ENCODE peak calls at places on chromosomes 7 and 10, in five cellular contexts. A is BE2C; Q is stimulated activated CD4-positive, alpha-beta T cell treated with anti-CD3 and anti-CD28 coated beads, Interleukin-15, amount 100 ng/mL, for 1 hour; N is activated gamma-delta T cell treated with anti-CD3 and anti-CD28 coated beads, Interleukin-2, amount 50 U/mL, for 16 hours; F is stimulated activated CD8-positive, alpha-beta memory T cell treated with anti-CD3 and anti-CD28 coated beads, Interleukin-7, amount 100 ng/mL, for 48 hours. P is an unnamed sample.
A peak's percentile ranks its signal among the peaks of the same experiment; 100 is the strongest.

GRCh38 chr10:42475168-42476098 is 162.9 kb downstream of the ZNF33B start:
- DNase-seq in A (peak; percentile 79), Q (no peak), N (no peak), F (no peak), P (peak; percentile 50)

GRCh38 chr10:56537984-56538383 is 176.9 kb upstream of the ZWINT start:
- DNase-seq in A (no peak), Q (no peak), N (no peak), F (no peak), P (no peak)

GRCh38 chr7:1883031-1883761 is 213.1 kb downstream of the ELFN1 start:
- DNase-seq in A (no peak), Q (no peak), N (no peak), F (no peak), P (peak; percentile 14)

GRCh38 chr7:12987238-12987637 is 299.8 kb downstream of the ARL4A start:
- DNase-seq in A (no peak), Q (no peak), N (no peak), F (no peak), P (no peak)

GRCh38 chr7:69764071-69764470 is 165.8 kb downstream of the AUTS2 start:
- DNase-seq in A (no peak), Q (no peak), N (no peak), F (no peak), P (no peak)

GRCh38 chr7:16905300-16906044 is 23.7 kb upstream of the AGR3 start:
- DNase-seq in A (no peak), Q (no peak), N (no peak), F (no peak), P (no peak)

GRCh38 chr10:21527634-21528451 is 2.4 kb upstream of the SKIDA1 start:
- DNase-seq in A (no peak), Q (no peak), N (no peak), F (no peak), P (no peak)

GRCh38 chr10:11095374-11095785 is 77.7 kb downstream of the CELF2 start:
- DNase-seq in A (no peak), Q (no peak), N (no peak), F (no peak), P (no peak)

GRCh38 chr10:73857446-73857845 is 16.9 kb downstream of the CAMK2G start:
- DNase-seq in A (no peak), Q (no peak), N (peak; percentile 33), F (no peak), P (no peak)

GRCh38 chr10:118448744-118449143 is 106.6 kb upstream of the FAM204A start:
- DNase-seq in A (no peak), Q (no peak), N (no peak), F (no peak), P (no peak)

GRCh38 chr7:1716263-1717094 is 46.4 kb downstream of the ELFN1 start:
- DNase-seq in A (peak; percentile 88), Q (no peak), N (no peak), F (no peak), P (no peak)

GRCh38 chr10:12482586-12482985 is 133.2 kb downstream of the CAMK1D start:
- DNase-seq in A (no peak), Q (no peak), N (no peak), F (no peak), P (no peak)

GRCh38 chr10:3785849-3786290 is 861 bp upstream of the KLF6 start:
- DNase-seq in A (peak; percentile 67), Q (no peak), N (no peak), F (no peak), P (peak; percentile 63)

GRCh38 chr7:42314696-42315095 is 77.7 kb upstream of the GLI3 start:
- DNase-seq in A (no peak), Q (no peak), N (no peak), F (no peak), P (no peak)

GRCh38 chr7:91357379-91357778 is 93.1 kb downstream of the FZD1 start:
- DNase-seq in A (no peak), Q (no peak), N (no peak), F (no peak), P (no peak)

GRCh38 chr7:2197436-2198155 is 35.1 kb downstream of the MAD1L1 start:
- DNase-seq in A (no peak), Q (no peak), N (no peak), F (no peak), P (peak; percentile 47)

GRCh38 chr7:898460-898854 is 22.1 kb downstream of the GET4 start:
- DNase-seq in A (no peak), Q (no peak), N (no peak), F (no peak), P (no peak)

GRCh38 chr10:99906470-99906869 is 103.3 kb downstream of the DNMBP start:
- DNase-seq in A (no peak), Q (no peak), N (no peak), F (no peak), P (no peak)

GRCh38 chr10:71974489-71975011 is 10.4 kb downstream of the CHST3 start:
- DNase-seq in A (no peak), Q (no peak), N (no peak), F (peak; percentile 41), P (no peak)

GRCh38 chr10:110566472-110567200 is 859 bp upstream of the SMC3 start:
- DNase-seq in A (no peak), Q (no peak), N (no peak), F (no peak), P (no peak)

GRCh38 chr7:27840314-27840713 is 100.4 kb downstream of the TAX1BP1 start:
- DNase-seq in A (no peak), Q (no peak), N (no peak), F (no peak), P (no peak)

GRCh38 chr10:124429576-124429975 is 10.9 kb upstream of the OAT start:
- DNase-seq in A (no peak), Q (no peak), N (no peak), F (no peak), P (no peak)

GRCh38 chr7:64371116-64371515 is 57.4 kb downstream of the ZNF736 start:
- DNase-seq in A (no peak), Q (no peak), N (no peak), F (no peak), P (no peak)

GRCh38 chr7:52592698-52593097 is 442.7 kb upstream of the POM121L12 start:
- DNase-seq in A (no peak), Q (no peak), N (no peak), F (no peak), P (no peak)

GRCh38 chr10:68135922-68136718 is 26.8 kb downstream of the MYPN start:
- DNase-seq in A (no peak), Q (no peak), N (no peak), F (no peak), P (no peak)

GRCh38 chr7:8829100-8829499 is 395.7 kb downstream of the NXPH1 start:
- DNase-seq in A (no peak), Q (no peak), N (no peak), F (no peak), P (no peak)

GRCh38 chr7:70156052-70156451 is 557.8 kb downstream of the AUTS2 start:
- DNase-seq in A (no peak), Q (no peak), N (no peak), F (no peak), P (no peak)

GRCh38 chr10:125160856-125161569 is 650 bp upstream of the CTBP2 start:
- DNase-seq in A (peak; percentile 90), Q (no peak), N (no peak), F (no peak), P (peak; percentile 80)

GRCh38 chr7:2117681-2118045 is 115.1 kb downstream of the MAD1L1 start:
- DNase-seq in A (no peak), Q (no peak), N (no peak), F (no peak), P (no peak)

GRCh38 chr7:106736508-106737201 is 75.7 kb upstream of the CCDC71L start:
- DNase-seq in A (peak; percentile 28), Q (no peak), N (peak; percentile 30), F (no peak), P (no peak)

GRCh38 chr10:21687197-21687993 is 153.4 kb downstream of the MLLT10 start:
- DNase-seq in A (no peak), Q (no peak), N (no peak), F (no peak), P (no peak)

GRCh38 chr7:1965579-1966294 is 267.0 kb downstream of the MAD1L1 start:
- DNase-seq in A (peak; percentile 4), Q (no peak), N (no peak), F (no peak), P (peak; percentile 10)

GRCh38 chr10:74189999-74190421 is 39.0 kb downstream of the ADK start:
- DNase-seq in A (no peak), Q (no peak), N (no peak), F (no peak), P (no peak)

GRCh38 chr10:28668363-28669226 is 8.7 kb upstream of the BAMBI start:
- DNase-seq in A (peak; percentile 70), Q (no peak), N (peak; percentile 18), F (no peak), P (peak; percentile 88)

P was measured in glutamatergic neuron.